ENCODE peak calls at places on chromosome X, in six cellular contexts. One of them, this sample, is unnamed.

GRCh38 chrX:46589977-46590723 is 16.6 kb downstream of the CHST7 start:
- DNase-seq in upper lobe of left lung: no peak
- DNase-seq in bronchial epithelial cell: peak; percentile 71
- DNase-seq in ovary: no peak
- DNase-seq in colonic mucosa: no peak
- DNase-seq in coronary artery: no peak
- DNase-seq in this sample: peak; percentile 70

GRCh38 chrX:30230395-30230794 is at the start of gene MAGEB3:
- DNase-seq in ovary: no peak
- DNase-seq in colonic mucosa: no peak
- DNase-seq in upper lobe of left lung: no peak
- DNase-seq in coronary artery: no peak
- DNase-seq in bronchial epithelial cell: no peak
- DNase-seq in this sample: no peak

GRCh38 chrX:15336023-15336413 is 695 bp upstream of the PIGA start:
- DNase-seq in coronary artery: no peak
- DNase-seq in bronchial epithelial cell: peak; percentile 86
- DNase-seq in upper lobe of left lung: peak; percentile 58
- DNase-seq in ovary: no peak
- DNase-seq in colonic mucosa: no peak
- DNase-seq in this sample: peak; percentile 87

GRCh38 chrX:46912098-46912672 is at the start of gene JADE3:
- DNase-seq in colonic mucosa: peak; percentile 79
- DNase-seq in ovary: peak; percentile 71
- DNase-seq in bronchial epithelial cell: peak; percentile 46
- DNase-seq in coronary artery: peak; percentile 79
- DNase-seq in upper lobe of left lung: peak; percentile 78
- DNase-seq in this sample: peak; percentile 83

GRCh38 chrX:102746134-102746584 is 25.6 kb downstream of the GPRASP3 start:
- DNase-seq in colonic mucosa: peak; percentile 33
- DNase-seq in bronchial epithelial cell: no peak
- DNase-seq in coronary artery: no peak
- DNase-seq in upper lobe of left lung: peak; percentile 35
- DNase-seq in ovary: peak; percentile 60
- DNase-seq in this sample: peak; percentile 10

GRCh38 chrX:92231391-92231790 is 452.2 kb downstream of the PCDH11X start:
- DNase-seq in coronary artery: no peak
- DNase-seq in colonic mucosa: no peak
- DNase-seq in ovary: no peak
- DNase-seq in upper lobe of left lung: no peak
- DNase-seq in bronchial epithelial cell: peak; percentile 2
- DNase-seq in this sample: peak; percentile 2

GRCh38 chrX:131747173-131747572 is 203.3 kb downstream of the OR13H1 start:
- DNase-seq in colonic mucosa: peak; percentile 85
- DNase-seq in bronchial epithelial cell: no peak
- DNase-seq in upper lobe of left lung: peak; percentile 75
- DNase-seq in ovary: peak; percentile 80
- DNase-seq in coronary artery: peak; percentile 82
- DNase-seq in this sample: no peak

GRCh38 chrX:143664302-143664701 is 28.4 kb upstream of the SLITRK4 start:
- DNase-seq in colonic mucosa: no peak
- DNase-seq in bronchial epithelial cell: peak; percentile 1
- DNase-seq in coronary artery: no peak
- DNase-seq in upper lobe of left lung: no peak
- DNase-seq in ovary: no peak
- DNase-seq in this sample: peak; percentile 5

GRCh38 chrX:43552703-43553102 is 103.4 kb upstream of the MAOA start:
- DNase-seq in colonic mucosa: no peak
- DNase-seq in upper lobe of left lung: no peak
- DNase-seq in ovary: no peak
- DNase-seq in coronary artery: no peak
- DNase-seq in bronchial epithelial cell: no peak
- DNase-seq in this sample: no peak
- H3K4me3 ChIP-seq in colonic mucosa: no peak overlapping the region
- H3K4me3 ChIP-seq in upper lobe of left lung: no peak overlapping the region
- H3K4me3 ChIP-seq in ovary: no peak overlapping the region
- H3K4me3 ChIP-seq in coronary artery: no peak overlapping the region
- H3K4me3 ChIP-seq in bronchial epithelial cell: no peak overlapping the region
- H3K4me3 ChIP-seq in this sample: no peak overlapping the region

GRCh38 chrX:136212557-136213111 is 38.6 kb downstream of the MAP7D3 start:
- DNase-seq in bronchial epithelial cell: no peak
- DNase-seq in upper lobe of left lung: no peak
- DNase-seq in colonic mucosa: no peak
- DNase-seq in ovary: no peak
- DNase-seq in coronary artery: peak; percentile 73
- DNase-seq in this sample: no peak

GRCh38 chrX:136214551-136214950 is 36.6 kb downstream of the MAP7D3 start:
- DNase-seq in colonic mucosa: no peak
- DNase-seq in ovary: no peak
- DNase-seq in coronary artery: no peak
- DNase-seq in upper lobe of left lung: no peak
- DNase-seq in bronchial epithelial cell: peak; percentile 42
- DNase-seq in this sample: peak; percentile 41

GRCh38 chrX:136219893-136220292 is 31.3 kb downstream of the MAP7D3 start:
- DNase-seq in bronchial epithelial cell: peak; percentile 12
- DNase-seq in coronary artery: no peak
- DNase-seq in ovary: no peak
- DNase-seq in upper lobe of left lung: no peak
- DNase-seq in colonic mucosa: no peak
- DNase-seq in this sample: no peak

GRCh38 chrX:136211766-136212556 is 39.2 kb downstream of the MAP7D3 start:
- DNase-seq in colonic mucosa: no peak
- DNase-seq in bronchial epithelial cell: no peak
- DNase-seq in ovary: no peak
- DNase-seq in coronary artery: peak; percentile 77
- DNase-seq in upper lobe of left lung: no peak
- DNase-seq in this sample: no peak

DNA sequence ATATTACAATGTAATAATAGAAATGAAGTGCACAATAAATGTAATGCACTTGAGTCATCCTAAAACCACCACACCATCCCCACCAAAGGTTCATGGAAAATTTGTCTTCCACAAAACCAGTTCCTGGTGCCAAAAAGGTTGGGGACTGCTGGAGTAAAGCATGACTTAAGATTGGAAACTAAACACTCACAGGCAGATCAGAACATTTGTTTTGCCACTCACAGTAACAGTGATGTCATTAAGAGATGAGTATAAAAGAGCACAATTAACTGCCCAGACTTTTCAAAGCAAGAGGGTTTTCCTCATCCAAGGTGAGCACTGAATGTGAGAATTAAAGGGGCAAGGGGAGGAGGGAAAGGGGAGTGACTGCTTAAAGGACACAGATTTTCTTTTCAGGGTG is 35.6 kb downstream of the MAP7D3 start:
- DNase-seq in coronary artery: no peak
- DNase-seq in ovary: no peak
- DNase-seq in bronchial epithelial cell: no peak
- DNase-seq in upper lobe of left lung: no peak
- DNase-seq in colonic mucosa: no peak
- DNase-seq in this sample: no peak
- TF ChIP-seq CTCF in coronary artery: no peak
- TF ChIP-seq CTCF in ovary: no peak
- TF ChIP-seq CTCF in bronchial epithelial cell: no peak
- TF ChIP-seq CTCF in upper lobe of left lung: no peak
- TF ChIP-seq CTCF in colonic mucosa: no peak
- TF ChIP-seq CTCF in this sample: no peak

DNA sequence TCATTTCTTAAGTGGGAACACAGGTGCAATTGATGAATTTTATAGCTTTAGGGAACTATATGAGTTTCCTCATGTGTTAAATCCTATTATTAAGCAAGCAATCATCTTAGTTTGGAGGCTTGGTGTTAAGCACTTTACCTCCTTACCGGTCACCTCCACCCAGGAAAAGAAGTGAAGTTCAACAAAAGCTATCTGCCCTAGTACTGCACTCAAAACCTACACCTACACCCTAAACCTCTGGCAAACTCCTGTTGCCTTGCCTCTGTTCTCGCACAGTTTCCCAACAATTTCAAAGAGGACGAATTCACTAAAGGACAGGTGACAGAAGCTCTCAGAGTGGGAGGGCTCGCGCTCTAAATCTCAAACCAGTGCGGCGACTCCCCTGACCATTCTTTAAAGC is 85.7 kb upstream of the TENT5D start:
- DNase-seq in coronary artery: no peak
- DNase-seq in upper lobe of left lung: no peak
- DNase-seq in bronchial epithelial cell: no peak
- DNase-seq in ovary: no peak
- DNase-seq in colonic mucosa: no peak
- DNase-seq in this sample: no peak
- H3K4me3 ChIP-seq in coronary artery: peak overlapping the region; percentile 55
- H3K4me3 ChIP-seq in upper lobe of left lung: no peak overlapping the region
- H3K4me3 ChIP-seq in bronchial epithelial cell: peak overlapping the region; percentile 30
- H3K4me3 ChIP-seq in ovary: peak overlapping the region; percentile 35
- H3K4me3 ChIP-seq in colonic mucosa: no peak overlapping the region
- H3K4me3 ChIP-seq in this sample: peak overlapping the region; percentile 49

DNA sequence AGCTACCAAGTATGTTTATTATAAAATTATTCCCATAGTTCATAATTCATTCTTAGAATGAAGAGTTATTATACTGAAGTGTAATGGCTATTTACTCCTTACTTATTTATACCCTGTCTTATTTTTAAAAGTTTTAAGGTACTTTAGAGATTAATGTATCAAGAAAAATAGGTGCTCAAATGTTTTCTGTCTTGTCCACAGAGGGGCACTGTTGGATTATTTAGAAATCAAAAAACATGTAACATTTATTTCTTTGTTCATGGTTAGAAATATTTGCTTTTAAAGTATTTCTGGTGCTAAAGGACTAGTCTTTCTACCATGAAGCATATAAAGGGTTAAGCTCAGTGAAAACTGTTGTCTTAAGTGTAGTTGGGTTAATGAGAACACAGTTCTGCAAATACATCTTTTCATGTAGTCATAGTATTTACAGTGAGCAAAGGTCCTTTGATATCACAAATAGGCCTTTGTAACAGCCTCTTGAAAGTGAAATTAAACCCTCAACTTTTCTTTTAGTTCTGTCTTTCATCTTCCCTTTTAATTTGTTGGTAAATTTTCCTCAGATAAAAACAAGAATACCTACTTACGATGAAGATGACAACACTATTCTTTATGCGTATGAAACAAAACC is 7.7 kb downstream of the SCML1 start:
- DNase-seq in bronchial epithelial cell: peak; percentile 14
- DNase-seq in ovary: no peak
- DNase-seq in upper lobe of left lung: no peak
- DNase-seq in coronary artery: no peak
- DNase-seq in colonic mucosa: no peak
- DNase-seq in this sample: peak; percentile 10
- TF ChIP-seq CTCF in bronchial epithelial cell: no peak
- TF ChIP-seq CTCF in ovary: no peak
- TF ChIP-seq CTCF in upper lobe of left lung: no peak
- TF ChIP-seq CTCF in coronary artery: no peak
- TF ChIP-seq CTCF in colonic mucosa: no peak
- TF ChIP-seq CTCF in this sample: peak; percentile 23

GRCh38 chrX:40170830-40171512 is 73.2 kb upstream of the BCOR start:
- DNase-seq in ovary: no peak
- DNase-seq in coronary artery: peak; percentile 65
- DNase-seq in bronchial epithelial cell: no peak
- DNase-seq in colonic mucosa: peak; percentile 37
- DNase-seq in upper lobe of left lung: no peak
- DNase-seq in this sample: no peak

GRCh38 chrX:40172980-40173661 is 75.4 kb upstream of the BCOR start:
- DNase-seq in upper lobe of left lung: no peak
- DNase-seq in bronchial epithelial cell: no peak
- DNase-seq in colonic mucosa: peak; percentile 32
- DNase-seq in ovary: no peak
- DNase-seq in coronary artery: no peak
- DNase-seq in this sample: no peak

GRCh38 chrX:40171513-40172168 is 73.9 kb upstream of the BCOR start:
- DNase-seq in ovary: no peak
- DNase-seq in coronary artery: peak; percentile 74
- DNase-seq in colonic mucosa: peak; percentile 27
- DNase-seq in bronchial epithelial cell: no peak
- DNase-seq in upper lobe of left lung: no peak
- DNase-seq in this sample: peak; percentile 27

GRCh38 chrX:40173662-40174593 is 76.2 kb upstream of the BCOR start:
- DNase-seq in colonic mucosa: peak; percentile 52
- DNase-seq in ovary: peak; percentile 65
- DNase-seq in upper lobe of left lung: peak; percentile 83
- DNase-seq in bronchial epithelial cell: no peak
- DNase-seq in coronary artery: no peak
- DNase-seq in this sample: no peak

DNA sequence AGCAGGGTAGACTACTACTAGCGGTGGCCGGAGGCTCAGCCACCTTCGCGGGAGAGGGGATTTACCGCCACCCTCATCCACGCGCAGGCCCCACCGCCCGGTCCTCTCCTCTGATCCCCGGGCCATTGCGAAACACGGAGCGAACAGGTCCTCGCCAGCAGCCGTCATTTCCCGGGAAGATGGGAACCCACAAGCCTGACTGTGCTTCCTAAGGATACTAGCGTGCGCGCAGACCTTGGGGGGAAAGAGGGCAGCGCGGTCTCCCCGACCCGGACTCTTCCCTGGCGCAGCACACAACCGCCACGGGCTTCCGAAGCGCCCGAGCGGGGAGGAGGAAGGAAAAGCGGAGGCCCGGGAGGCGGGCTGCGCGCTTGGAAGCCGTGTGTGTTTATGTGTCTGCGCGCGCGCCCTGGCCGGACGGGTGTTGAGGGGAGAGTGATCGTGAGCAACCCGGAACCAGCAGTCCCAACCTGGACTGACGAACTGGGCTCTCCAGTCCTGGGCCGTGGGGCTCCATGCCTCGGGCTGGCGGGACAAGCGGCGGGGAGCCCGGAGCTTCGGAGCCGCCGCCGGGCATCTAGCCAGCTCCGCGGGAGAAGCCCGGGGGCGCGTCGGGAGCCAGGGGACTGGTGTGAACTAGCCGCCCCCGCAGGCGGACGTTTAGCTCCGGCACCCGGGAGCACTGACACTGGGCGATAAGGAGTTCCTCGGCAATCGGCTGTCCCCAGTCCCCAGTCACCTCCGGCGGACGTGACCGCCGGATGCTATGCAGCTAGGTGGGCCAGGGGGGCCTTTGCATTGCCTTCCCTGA is 74.6 kb upstream of the BCOR start:
- DNase-seq in bronchial epithelial cell: no peak
- DNase-seq in coronary artery: peak; percentile 84
- DNase-seq in colonic mucosa: peak; percentile 69
- DNase-seq in ovary: peak; percentile 75
- DNase-seq in upper lobe of left lung: no peak
- DNase-seq in this sample: peak; percentile 38
- H3K4me3 ChIP-seq in bronchial epithelial cell: peak overlapping the region; percentile 37
- H3K4me3 ChIP-seq in coronary artery: peak overlapping the region; percentile 73
- H3K4me3 ChIP-seq in colonic mucosa: peak overlapping the region; percentile 21
- H3K4me3 ChIP-seq in ovary: peak overlapping the region; percentile 39
- H3K4me3 ChIP-seq in upper lobe of left lung: peak overlapping the region; percentile 20
- H3K4me3 ChIP-seq in this sample: peak overlapping the region; percentile 36

DNA sequence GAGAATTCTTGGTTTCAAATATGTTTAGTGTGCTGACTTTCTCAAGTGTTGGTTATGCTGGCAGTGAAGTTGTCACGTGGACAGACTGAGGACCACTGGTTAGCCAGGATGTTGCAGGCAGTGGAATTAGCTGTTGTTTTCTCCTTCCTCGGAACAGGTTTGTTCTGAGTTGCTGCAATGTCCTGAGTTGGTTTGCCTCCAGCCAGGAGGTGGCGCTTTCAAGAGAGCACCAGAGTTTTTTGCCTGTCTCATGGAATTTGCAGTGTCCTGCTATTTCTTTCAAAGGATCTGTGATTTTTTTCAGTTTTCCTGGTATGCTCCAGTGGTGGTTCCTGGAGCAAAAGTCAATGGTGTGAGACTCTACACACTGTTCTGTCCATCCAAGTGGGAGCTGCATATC is 158.1 kb upstream of the CXorf66 start:
- DNase-seq in colonic mucosa: no peak
- DNase-seq in coronary artery: no peak
- DNase-seq in bronchial epithelial cell: peak; percentile 11
- DNase-seq in ovary: no peak
- DNase-seq in upper lobe of left lung: no peak
- DNase-seq in this sample: peak; percentile 22
- TF ChIP-seq CTCF in colonic mucosa: no peak
- TF ChIP-seq CTCF in coronary artery: no peak
- TF ChIP-seq CTCF in bronchial epithelial cell: peak; percentile 49
- TF ChIP-seq CTCF in ovary: no peak
- TF ChIP-seq CTCF in upper lobe of left lung: no peak
- TF ChIP-seq CTCF in this sample: peak; percentile 45

GRCh38 chrX:138710866-138711331 is 618 bp downstream of the FGF13 start:
- DNase-seq in bronchial epithelial cell: no peak
- DNase-seq in upper lobe of left lung: peak; percentile 20
- DNase-seq in colonic mucosa: no peak
- DNase-seq in ovary: peak; percentile 20
- DNase-seq in coronary artery: peak; percentile 72
- DNase-seq in this sample: no peak
- H3K4me3 ChIP-seq in bronchial epithelial cell: no peak overlapping the region
- H3K4me3 ChIP-seq in upper lobe of left lung: no peak overlapping the region
- H3K4me3 ChIP-seq in colonic mucosa: peak overlapping the region; percentile 11
- H3K4me3 ChIP-seq in ovary: peak overlapping the region; percentile 56
- H3K4me3 ChIP-seq in coronary artery: peak overlapping the region; percentile 75
- H3K4me3 ChIP-seq in this sample: peak overlapping the region; percentile 8

This sample was measured in epithelial cell of esophagus.